ENCODE peak calls at places on chromosomes 2 and 18, in ten cellular contexts. R is coronary artery, Y is breast epithelium, G is sigmoid colon, X is lower lobe of right lung, F is upper lobe of right lung, K is fibroblast of pulmonary artery, J is adrenal gland, E is fibroblast of lung, Q is AG10803. O is an unnamed sample.

GRCh38 chr2:165776013-165776412 is 18.0 kb downstream of the GALNT3 start:
- DNase-seq in R (no peak), Y (no peak), G (no peak), X (no peak), F (no peak), K (no peak), J (no peak), E (no peak), Q (no peak), O (no peak)

GRCh38 chr2:127681288-127681771 is 6.0 kb upstream of the LIMS2 start:
- DNase-seq in R (peak), Y (no peak), G (peak), X (no peak), F (no peak), K (peak), J (peak), E (no peak), Q (no peak), O (no peak)

GRCh38 chr2:128682266-128682665 is 363.6 kb upstream of the HS6ST1 start:
- DNase-seq in R (no peak), Y (no peak), G (no peak), X (no peak), F (no peak), K (no peak), J (peak), E (no peak), Q (no peak), O (no peak)

GRCh38 chr2:207160115-207160514 is 5.6 kb downstream of the KLF7 start:
- DNase-seq in R (no peak), Y (no peak), G (no peak), X (no peak), F (no peak), K (peak), J (no peak), E (peak), Q (no peak), O (no peak)

GRCh38 chr2:66748939-66749338 is 314.0 kb downstream of the MEIS1 start:
- DNase-seq in R (no peak), Y (no peak), G (no peak), X (no peak), F (no peak), K (no peak), J (no peak), E (no peak), Q (no peak), O (no peak)

GRCh38 chr2:96308248-96308647 is 2.9 kb upstream of the SNRNP200 start:
- DNase-seq in R (no peak), Y (no peak), G (no peak), X (no peak), F (no peak), K (no peak), J (no peak), E (no peak), Q (no peak), O (no peak)

GRCh38 chr2:144401036-144401435 is 118.9 kb downstream of the ZEB2 start:
- DNase-seq in R (no peak), Y (no peak), G (no peak), X (no peak), F (no peak), K (no peak), J (no peak), E (no peak), Q (no peak), O (no peak)

GRCh38 chr2:173884403-173884802 is 80.8 kb downstream of the SP3 start:
- DNase-seq in R (no peak), Y (no peak), G (peak), X (peak), F (peak), K (peak), J (peak), E (peak), Q (peak), O (no peak)

GRCh38 chr2:218962859-218963492 is 3.5 kb downstream of the CDK5R2 start:
- DNase-seq in R (no peak), Y (no peak), G (no peak), X (peak), F (peak), K (peak), J (peak), E (peak), Q (peak), O (peak)

GRCh38 chr18:22467760-22468553 is 50.2 kb upstream of the CTAGE1 start:
- DNase-seq in R (no peak), Y (no peak), G (no peak), X (no peak), F (no peak), K (peak), J (peak), E (peak), Q (peak), O (no peak)

GRCh38 chr2:1750935-1751767 is 6.8 kb upstream of the PXDN start:
- DNase-seq in R (peak), Y (peak), G (peak), X (peak), F (peak), K (peak), J (peak), E (peak), Q (peak), O (no peak)

GRCh38 chr2:118974103-118974911 is 32.3 kb downstream of the MARCO start:
- DNase-seq in R (peak), Y (no peak), G (no peak), X (peak), F (no peak), K (peak), J (no peak), E (peak), Q (peak), O (no peak)

GRCh38 chr2:187174582-187174981 is 273.5 kb downstream of the CALCRL start:
- DNase-seq in R (no peak), Y (no peak), G (no peak), X (no peak), F (no peak), K (peak), J (no peak), E (no peak), Q (no peak), O (no peak)
- TF ChIP-seq CTCF in R (no peak), Y (no peak), G (no peak), X (no peak), F (peak), K (peak), J (no peak), E (peak), Q (peak), O (peak)

GRCh38 chr2:109428281-109428680 is 185.5 kb downstream of the SEPTIN10 start:
- DNase-seq in R (no peak), Y (no peak), G (peak), X (peak), F (no peak), K (no peak), J (no peak), E (no peak), Q (no peak), O (no peak)

GRCh38 chr2:109428841-109429710 is 184.7 kb downstream of the SEPTIN10 start:
- DNase-seq in R (no peak), Y (no peak), G (peak), X (no peak), F (no peak), K (no peak), J (no peak), E (no peak), Q (no peak), O (no peak)

GRCh38 chr2:109427661-109428091 is 186.1 kb downstream of the SEPTIN10 start:
- DNase-seq in R (no peak), Y (no peak), G (peak), X (no peak), F (no peak), K (no peak), J (no peak), E (no peak), Q (no peak), O (no peak)

GRCh38 chr2:109432421-109432820 is 181.3 kb downstream of the SEPTIN10 start:
- DNase-seq in R (no peak), Y (no peak), G (peak), X (peak), F (peak), K (no peak), J (no peak), E (no peak), Q (no peak), O (no peak)

GRCh38 chr2:109429711-109430265 is 184.0 kb downstream of the SEPTIN10 start:
- DNase-seq in R (no peak), Y (no peak), G (peak), X (peak), F (no peak), K (no peak), J (no peak), E (no peak), Q (no peak), O (no peak)
- H3K4me3 ChIP-seq in R (no peak), Y (no peak), G (no peak), X (no peak), F (no peak), K (no peak), J (no peak), E (no peak), Q (no peak), O (no peak)

GRCh38 chr18:57906852-57907251 is 103.7 kb upstream of the ATP8B1 start:
- DNase-seq in R (no peak), Y (no peak), G (no peak), X (no peak), F (no peak), K (no peak), J (no peak), E (no peak), Q (no peak), O (no peak)
- TF ChIP-seq CTCF in R (no peak), Y (no peak), G (no peak), X (no peak), F (no peak), K (peak), J (no peak), E (no peak), Q (no peak), O (peak)

GRCh38 chr18:77039196-77040140 is 93.1 kb downstream of the MBP start:
- DNase-seq in R (no peak), Y (no peak), G (no peak), X (no peak), F (no peak), K (no peak), J (peak), E (peak), Q (no peak), O (no peak)
- H3K4me3 ChIP-seq in R (no peak), Y (no peak), G (no peak), X (no peak), F (no peak), K (no peak), J (no peak), E (no peak), Q (no peak), O (no peak)

GRCh38 chr2:99550368-99550767 is 60.6 kb upstream of the REV1 start:
- DNase-seq in R (no peak), Y (no peak), G (no peak), X (no peak), F (no peak), K (no peak), J (no peak), E (no peak), Q (no peak), O (no peak)
- TF ChIP-seq CTCF in R (no peak), Y (no peak), G (no peak), X (no peak), F (no peak), K (no peak), J (no peak), E (no peak), Q (no peak), O (no peak)

GRCh38 chr2:238525990-238526389 is 99.3 kb downstream of the ASB1 start:
- DNase-seq in R (no peak), Y (no peak), G (no peak), X (no peak), F (no peak), K (no peak), J (no peak), E (peak), Q (no peak), O (no peak)

GRCh38 chr2:238524584-238524983 is 97.9 kb downstream of the ASB1 start:
- DNase-seq in R (no peak), Y (no peak), G (no peak), X (no peak), F (no peak), K (no peak), J (no peak), E (no peak), Q (no peak), O (no peak)

GRCh38 chr2:238528953-238529781 is 102.4 kb downstream of the ASB1 start:
- DNase-seq in R (no peak), Y (no peak), G (no peak), X (no peak), F (no peak), K (peak), J (no peak), E (peak), Q (peak), O (no peak)

GRCh38 chr2:238523158-238524110 is 96.7 kb downstream of the ASB1 start:
- DNase-seq in R (no peak), Y (peak), G (peak), X (no peak), F (no peak), K (peak), J (peak), E (peak), Q (peak), O (no peak)

DNA sequence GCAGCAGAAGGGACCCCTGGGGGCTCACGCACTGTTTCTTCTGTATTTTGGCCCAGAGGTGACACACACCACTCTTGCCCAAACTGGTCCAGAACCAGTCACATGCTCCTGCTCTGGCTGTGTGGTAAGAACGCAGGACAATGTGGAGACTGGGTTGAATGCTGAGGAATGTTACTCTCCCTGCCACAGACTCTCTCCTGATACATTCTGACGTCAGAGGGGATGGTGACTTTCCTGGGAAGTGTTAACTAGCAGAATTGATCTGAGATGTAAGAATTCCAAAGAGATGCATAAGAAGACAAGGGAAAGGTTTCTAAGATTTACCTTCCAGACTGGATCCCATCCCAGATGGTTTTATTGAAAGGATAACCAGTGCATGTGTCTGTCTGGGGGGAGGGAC is 100.8 kb downstream of the ASB1 start:
- DNase-seq in R (no peak), Y (no peak), G (no peak), X (no peak), F (no peak), K (peak), J (no peak), E (peak), Q (peak), O (no peak)
- H3K4me3 ChIP-seq in R (no peak), Y (no peak), G (no peak), X (no peak), F (no peak), K (no peak), J (no peak), E (no peak), Q (no peak), O (no peak)

GRCh38 chr2:117536139-117536538 is 278.4 kb upstream of the DDX18 start:
- DNase-seq in R (no peak), Y (no peak), G (no peak), X (no peak), F (no peak), K (no peak), J (no peak), E (no peak), Q (no peak), O (no peak)
- TF ChIP-seq CTCF in R (no peak), Y (no peak), G (no peak), X (peak), F (peak), K (no peak), J (peak), E (no peak), Q (no peak), O (peak)

GRCh38 chr2:105748564-105748963 is 3.9 kb downstream of the NCK2 start:
- DNase-seq in R (no peak), Y (no peak), G (no peak), X (no peak), F (no peak), K (no peak), J (no peak), E (no peak), Q (no peak), O (no peak)

GRCh38 chr2:105747254-105747909 is 2.7 kb downstream of the NCK2 start:
- DNase-seq in R (no peak), Y (no peak), G (no peak), X (no peak), F (no peak), K (no peak), J (no peak), E (no peak), Q (no peak), O (no peak)

GRCh38 chr2:105749583-105750399 is 5.1 kb downstream of the NCK2 start:
- DNase-seq in R (no peak), Y (no peak), G (no peak), X (no peak), F (no peak), K (no peak), J (peak), E (peak), Q (no peak), O (no peak)

GRCh38 chr2:105746177-105747080 is 1.7 kb downstream of the NCK2 start:
- DNase-seq in R (no peak), Y (peak), G (no peak), X (peak), F (peak), K (no peak), J (peak), E (no peak), Q (no peak), O (peak)

GRCh38 chr2:105747997-105748396 is 3.3 kb downstream of the NCK2 start:
- DNase-seq in R (no peak), Y (no peak), G (no peak), X (no peak), F (no peak), K (no peak), J (peak), E (no peak), Q (no peak), O (no peak)
- H3K4me3 ChIP-seq in R (no peak), Y (no peak), G (no peak), X (peak), F (no peak), K (no peak), J (no peak), E (no peak), Q (no peak), O (peak)

DNA sequence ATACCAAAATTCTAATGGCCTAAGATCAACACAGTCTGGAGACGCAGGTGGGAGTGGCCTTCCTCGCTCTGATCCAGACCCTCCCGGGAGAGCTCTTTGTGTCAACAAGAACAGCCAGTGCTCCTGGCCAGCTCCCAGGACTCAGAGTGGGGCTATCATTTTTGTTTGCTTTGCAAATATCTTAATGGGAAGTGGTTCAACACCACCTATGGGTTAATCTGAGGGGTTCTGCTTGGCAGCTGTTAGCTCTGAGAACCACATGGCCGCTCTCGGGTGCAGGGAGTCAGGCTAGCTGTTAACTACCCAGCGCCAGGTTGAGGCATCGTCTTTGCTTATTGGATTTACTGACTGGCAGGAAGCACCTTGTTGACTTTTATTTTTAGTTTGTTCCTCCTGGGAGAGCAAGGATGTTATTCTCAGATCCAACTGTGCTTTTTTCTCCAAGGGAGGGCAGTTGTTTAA is 184.8 kb upstream of the SP5 start:
- DNase-seq in R (peak), Y (peak), G (peak), X (peak), F (peak), K (peak), J (peak), E (peak), Q (no peak), O (no peak)
- TF ChIP-seq CTCF in R (no peak), Y (peak), G (no peak), X (no peak), F (no peak), K (no peak), J (no peak), E (no peak), Q (no peak), O (no peak)